ENCODE peak calls at places on chromosome 10, in four cellular contexts. S is HepG2, D is SK-N-SH, F is GM12878. H is an unnamed sample.
A peak's percentile ranks its signal among the peaks of the same experiment; 100 is the strongest.

GRCh38 chr10:88460601-88461000 is 122.5 kb downstream of the RNLS start:
- DNase-seq in S (no peak), D (no peak), F (no peak), H (no peak)

GRCh38 chr10:124591123-124591495 is 129.5 kb downstream of the LHPP start:
- DNase-seq in F (no peak), S (no peak), D (no peak), H (no peak)

GRCh38 chr10:114458955-114459354 is 54.7 kb upstream of the AFAP1L2 start:
- DNase-seq in F (no peak), D (peak; percentile 71), S (peak; percentile 8), H (peak; percentile 71)

GRCh38 chr10:97408496-97408992 is 7.4 kb upstream of the RRP12 start:
- DNase-seq in F (no peak), S (peak; percentile 73), D (no peak), H (no peak)

GRCh38 chr10:118151461-118151860 is 104.7 kb upstream of the RAB11FIP2 start:
- DNase-seq in S (no peak), D (no peak), F (no peak), H (no peak)

GRCh38 chr10:3331104-3331645 is 158.6 kb upstream of the PITRM1 start:
- DNase-seq in F (no peak), D (no peak), S (no peak), H (no peak)

GRCh38 chr10:60464659-60465058 is 75.0 kb upstream of the ANK3 start:
- DNase-seq in F (no peak), S (no peak), D (no peak), H (no peak)

GRCh38 chr10:91880310-91880709 is 29.0 kb downstream of the FGFBP3 start:
- DNase-seq in D (no peak), S (no peak), F (no peak), H (no peak)

GRCh38 chr10:119714484-119714816 is 11.4 kb upstream of the INPP5F start:
- DNase-seq in S (no peak), D (no peak), F (no peak), H (no peak)

GRCh38 chr10:31707578-31708411 is 220.8 kb downstream of the ARHGAP12 start:
- DNase-seq in F (peak; percentile 90), S (no peak), D (no peak), H (no peak)

GRCh38 chr10:73965890-73966768 is 31.8 kb upstream of the VCL start:
- DNase-seq in D (no peak), F (no peak), S (peak; percentile 63), H (peak; percentile 97)

GRCh38 chr10:73967544-73967943 is 30.4 kb upstream of the VCL start:
- DNase-seq in F (no peak), S (no peak), D (no peak), H (no peak)

GRCh38 chr10:73969224-73969811 is 28.6 kb upstream of the VCL start:
- DNase-seq in S (no peak), F (no peak), D (no peak), H (no peak)

GRCh38 chr10:73967022-73967429 is 30.9 kb upstream of the VCL start:
- DNase-seq in D (no peak), S (no peak), F (no peak), H (no peak)

DNA sequence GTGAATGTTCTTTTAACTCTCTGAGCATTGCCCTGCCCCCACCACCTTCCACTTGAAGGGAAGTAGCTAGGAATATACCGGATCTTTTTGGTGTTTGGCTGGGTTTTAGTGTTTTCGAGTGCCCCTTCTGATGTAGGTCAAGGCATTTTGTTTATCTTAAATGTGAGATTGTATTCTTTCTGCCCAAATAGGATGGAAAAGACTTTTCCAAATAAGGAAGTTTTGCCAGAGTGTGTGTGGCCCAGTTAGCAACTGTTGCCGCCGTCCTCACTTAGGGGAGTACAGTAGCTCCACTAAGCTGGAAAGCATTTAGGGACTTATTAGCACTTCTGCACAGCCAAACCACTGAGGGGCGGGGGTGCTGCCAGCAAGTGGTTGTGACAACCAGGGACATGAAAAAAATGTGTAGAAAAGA is 29.8 kb upstream of the VCL start:
- DNase-seq in D (no peak), S (no peak), F (no peak), H (peak; percentile 29)
- TF ChIP-seq PBX3 in D (no peak), S (no peak), F (no peak), H (no peak)

DNA sequence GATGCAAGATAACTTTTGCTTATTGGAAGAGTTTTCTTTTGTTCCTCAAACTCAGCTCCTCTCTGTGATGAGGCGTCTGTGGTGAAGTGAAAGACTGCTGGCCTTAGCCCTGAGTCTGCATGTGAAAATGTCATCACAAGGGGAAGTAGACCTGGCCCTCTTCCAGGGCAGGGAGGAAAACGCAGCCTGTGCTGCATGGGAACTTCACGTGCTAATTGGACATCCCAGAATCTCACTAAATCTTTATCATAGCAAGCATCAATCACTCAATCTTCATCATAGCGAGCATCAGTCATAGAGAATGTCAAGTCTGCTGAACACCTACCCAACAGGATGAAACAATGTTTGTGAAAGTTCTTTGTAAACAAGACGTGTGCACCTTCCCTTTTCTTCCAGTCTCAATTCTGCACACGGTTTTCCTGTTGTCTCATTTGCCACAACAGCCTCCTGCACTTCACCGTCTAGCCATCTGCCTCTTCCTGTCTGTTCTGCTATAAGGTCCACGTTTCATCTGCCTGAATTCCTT is 314.6 kb downstream of the FRMD4A start:
- DNase-seq in F (no peak), D (no peak), S (no peak), H (no peak)
- TF ChIP-seq PBX3 in F (peak; percentile 50), D (no peak), S (no peak), H (no peak)

DNA sequence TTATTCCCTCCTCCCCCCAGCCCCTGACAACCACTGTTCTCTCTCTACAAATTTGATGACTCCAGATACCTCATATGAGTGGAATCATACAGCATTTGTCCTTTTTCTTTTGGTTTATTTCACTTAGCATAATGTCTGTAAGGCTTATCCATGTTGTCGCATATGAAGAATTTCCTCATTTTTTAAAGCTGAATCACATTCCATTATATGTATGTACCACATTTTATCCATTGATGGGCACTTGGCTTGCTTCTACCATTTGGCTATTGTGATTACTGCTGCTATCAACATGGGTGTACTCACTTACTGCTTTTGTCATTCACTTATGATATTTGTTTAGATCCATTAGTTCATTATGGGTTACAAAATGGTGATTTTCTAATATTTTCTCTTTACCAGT is 112.8 kb downstream of the BUB3 start:
- DNase-seq in D (no peak), S (no peak), F (no peak), H (no peak)
- TF ChIP-seq PBX3 in D (no peak), S (no peak), F (no peak), H (no peak)

GRCh38 chr10:117092386-117092785 is 45.7 kb downstream of the VAX1 start:
- DNase-seq in S (no peak), D (no peak), F (no peak), H (no peak)
- TF ChIP-seq PBX3 in S (no peak), D (no peak), F (no peak), H (no peak)

GRCh38 chr10:69232252-69232651 is 12.1 kb downstream of the HKDC1 start:
- DNase-seq in D (no peak), S (no peak), F (no peak), H (peak; percentile 75)

GRCh38 chr10:69229565-69229886 is 9.4 kb downstream of the HKDC1 start:
- DNase-seq in F (no peak), S (no peak), D (no peak), H (no peak)

GRCh38 chr10:69234447-69234846 is 14.3 kb downstream of the HKDC1 start:
- DNase-seq in S (no peak), D (no peak), F (no peak), H (no peak)

GRCh38 chr10:69230128-69230527 is 10.0 kb downstream of the HKDC1 start:
- DNase-seq in S (no peak), F (no peak), D (no peak), H (no peak)

DNA sequence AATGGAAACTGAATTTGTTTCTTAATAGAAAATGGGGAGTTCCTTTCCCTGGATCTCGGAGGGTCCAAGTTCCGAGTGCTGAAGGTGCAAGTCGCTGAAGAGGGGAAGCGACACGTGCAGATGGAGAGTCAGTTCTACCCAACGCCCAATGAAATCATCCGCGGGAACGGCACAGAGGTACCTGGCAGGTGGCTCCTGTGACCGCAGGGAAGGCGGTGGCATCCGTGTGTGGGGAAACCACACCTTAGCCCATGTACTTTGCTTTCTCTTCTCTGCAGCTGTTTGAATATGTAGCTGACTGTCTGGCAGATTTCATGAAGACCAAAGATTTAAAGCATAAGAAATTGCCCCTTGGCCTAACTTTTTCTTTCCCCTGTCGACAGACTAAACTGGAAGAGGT is 12.6 kb downstream of the HKDC1 start:
- DNase-seq in D (no peak), S (no peak), F (no peak), H (no peak)
- TF ChIP-seq PBX3 in D (no peak), S (no peak), F (no peak), H (no peak)

GRCh38 chr10:43262902-43263466 is 3.9 kb downstream of the RASGEF1A start:
- DNase-seq in D (no peak), F (no peak), S (no peak), H (no peak)
- TF ChIP-seq PBX3 in D (no peak), F (no peak), S (no peak), H (no peak)

DNA sequence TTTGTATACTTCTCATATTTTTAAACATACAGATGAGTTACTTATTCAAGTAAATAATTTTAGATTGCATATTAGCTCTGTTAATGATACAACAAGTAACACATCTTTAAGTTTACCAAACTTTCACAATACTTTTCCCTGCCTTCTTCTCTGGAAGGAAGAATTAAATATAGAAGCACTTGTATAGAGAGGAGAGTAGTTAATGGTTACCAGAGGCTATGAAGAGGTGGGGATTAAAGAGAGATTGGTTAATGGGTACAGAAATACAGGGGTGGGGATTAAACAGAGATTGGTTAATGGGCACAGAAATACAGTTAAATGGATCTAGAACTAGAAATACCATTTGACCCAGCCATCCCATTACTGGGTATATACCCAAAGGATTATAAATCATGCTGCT is 20.0 kb upstream of the UCN3 start:
- DNase-seq in D (no peak), S (no peak), F (no peak), H (no peak)
- TF ChIP-seq PBX3 in D (no peak), S (no peak), F (no peak), H (no peak)

H was measured in A549.